ENCODE peak calls at places on chromosomes 5 and 9, in nine cellular contexts. G is MM.1S; C is CD8-positive, alpha-beta T cell; V is sigmoid colon; E is A673; B is CD8-positive, alpha-beta memory T cell; I is HepG2; M is neuronal stem cell; Q is left ventricle myocardium inferior. Y is an unnamed sample.

GRCh38 chr9:19918630-19919029 is 129.8 kb upstream of the SLC24A2 start:
- DNase-seq in G (no peak), C (no peak), V (no peak), E (no peak), B (no peak), I (no peak), M (no peak), Q (no peak), Y (no peak)

GRCh38 chr5:61673007-61673735 is 341.1 kb downstream of the ZSWIM6 start:
- DNase-seq in G (no peak), C (no peak), V (no peak), E (no peak), B (no peak), I (no peak), M (peak; percentile 51), Q (no peak), Y (no peak)

GRCh38 chr9:120480707-120481106 is 99.3 kb downstream of the CDK5RAP2 start:
- DNase-seq in G (no peak), C (no peak), V (no peak), E (no peak), B (no peak), I (no peak), M (no peak), Q (no peak), Y (no peak)

GRCh38 chr9:128406848-128407391 is 13.7 kb upstream of the CERCAM start:
- DNase-seq in G (no peak), C (no peak), V (no peak), E (no peak), B (no peak), I (peak; percentile 65), M (no peak), Q (no peak), Y (no peak)

GRCh38 chr5:60368100-60368499 is 331.9 kb downstream of the DEPDC1B start:
- DNase-seq in G (no peak), C (no peak), V (no peak), E (no peak), B (no peak), I (no peak), M (no peak), Q (no peak), Y (no peak)

GRCh38 chr5:68464424-68464823 is 248.9 kb downstream of the PIK3R1 start:
- DNase-seq in G (no peak), C (peak; percentile 31), V (no peak), E (peak; percentile 35), B (no peak), I (no peak), M (no peak), Q (no peak), Y (no peak)

GRCh38 chr5:13944564-13945195 is at the start of gene DNAH5:
- DNase-seq in G (no peak), C (no peak), V (no peak), E (no peak), B (no peak), I (no peak), M (no peak), Q (no peak), Y (no peak)

GRCh38 chr5:116135344-116135743 is 50.5 kb downstream of the COMMD10 start:
- DNase-seq in G (peak; percentile 84), C (no peak), V (no peak), E (no peak), B (no peak), I (no peak), M (no peak), Q (no peak), Y (no peak)

GRCh38 chr5:150289551-150290390 is at the start of gene CAMK2A:
- DNase-seq in G (no peak), C (no peak), V (no peak), E (no peak), B (no peak), I (no peak), M (peak; percentile 37), Q (no peak), Y (no peak)

GRCh38 chr9:138123086-138123485 is 245.5 kb downstream of the CACNA1B start:
- DNase-seq in G (no peak), C (no peak), V (no peak), E (no peak), B (no peak), I (no peak), M (no peak), Q (no peak), Y (no peak)
- H3K9me3 ChIP-seq in G (no peaks in the 10 kb centered on the region), C (no peaks in the 10 kb centered on the region), V (no peaks in the 10 kb centered on the region), E (no peaks in the 10 kb centered on the region), B (no peaks in the 10 kb centered on the region), I (no peaks in the 10 kb centered on the region), M (no peaks in the 10 kb centered on the region), Q (no peaks in the 10 kb centered on the region), Y (no peaks in the 10 kb centered on the region)

GRCh38 chr5:2393556-2393955 is 357.9 kb downstream of the IRX2 start:
- DNase-seq in G (no peak), C (no peak), V (no peak), E (no peak), B (no peak), I (no peak), M (no peak), Q (no peak), Y (no peak)

GRCh38 chr5:2388005-2388361 is 363.5 kb downstream of the IRX2 start:
- DNase-seq in G (no peak), C (no peak), V (no peak), E (no peak), B (no peak), I (no peak), M (no peak), Q (no peak), Y (no peak)

GRCh38 chr5:2387224-2388004 is 364.1 kb downstream of the IRX2 start:
- DNase-seq in G (no peak), C (no peak), V (no peak), E (no peak), B (no peak), I (no peak), M (no peak), Q (no peak), Y (no peak)

GRCh38 chr5:2391021-2391420 is 360.5 kb downstream of the IRX2 start:
- DNase-seq in G (no peak), C (no peak), V (no peak), E (no peak), B (no peak), I (no peak), M (no peak), Q (no peak), Y (no peak)

DNA sequence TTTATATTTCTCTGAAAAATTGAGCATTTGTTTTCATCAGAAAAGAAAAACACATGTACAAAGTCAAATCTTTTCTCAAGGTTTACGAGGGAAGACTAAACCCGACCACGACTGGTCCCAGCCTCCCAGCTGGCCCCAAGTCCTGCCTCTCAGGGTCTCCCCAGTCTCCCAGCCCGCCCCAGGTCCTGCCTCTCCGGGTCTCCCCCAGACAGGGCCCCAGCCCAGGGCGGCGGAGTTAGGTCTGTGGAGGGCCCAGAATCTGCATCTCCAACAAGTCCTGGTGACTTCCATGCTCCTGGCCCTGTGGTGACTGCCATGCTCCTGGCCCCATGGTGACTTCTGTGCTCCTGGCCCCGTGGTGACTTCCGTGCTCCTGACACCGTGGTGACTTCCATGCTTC is 359.9 kb downstream of the IRX2 start:
- DNase-seq in G (no peak), C (no peak), V (no peak), E (no peak), B (no peak), I (no peak), M (no peak), Q (no peak), Y (no peak)
- H3K9me3 ChIP-seq in G (no peaks in the 10 kb centered on the region), C (no peaks in the 10 kb centered on the region), V (no peaks in the 10 kb centered on the region), E (peaks cover 17% of the 10 kb centered on the region), B (no peaks in the 10 kb centered on the region), I (no peaks in the 10 kb centered on the region), M (no peaks in the 10 kb centered on the region), Q (no peaks in the 10 kb centered on the region), Y (no peaks in the 10 kb centered on the region)

GRCh38 chr9:40909821-40910220 is 218.7 kb downstream of the FOXD4L6 start:
- DNase-seq in G (no peak), C (no peak), V (no peak), E (no peak), B (no peak), I (no peak), M (no peak), Q (no peak), Y (no peak)

GRCh38 chr9:40913096-40913719 is 215.3 kb downstream of the FOXD4L6 start:
- DNase-seq in G (no peak), C (no peak), V (no peak), E (no peak), B (no peak), I (no peak), M (no peak), Q (no peak), Y (no peak)

GRCh38 chr9:40911647-40912046 is 216.8 kb downstream of the FOXD4L6 start:
- DNase-seq in G (no peak), C (no peak), V (no peak), E (no peak), B (no peak), I (no peak), M (no peak), Q (no peak), Y (no peak)

DNA sequence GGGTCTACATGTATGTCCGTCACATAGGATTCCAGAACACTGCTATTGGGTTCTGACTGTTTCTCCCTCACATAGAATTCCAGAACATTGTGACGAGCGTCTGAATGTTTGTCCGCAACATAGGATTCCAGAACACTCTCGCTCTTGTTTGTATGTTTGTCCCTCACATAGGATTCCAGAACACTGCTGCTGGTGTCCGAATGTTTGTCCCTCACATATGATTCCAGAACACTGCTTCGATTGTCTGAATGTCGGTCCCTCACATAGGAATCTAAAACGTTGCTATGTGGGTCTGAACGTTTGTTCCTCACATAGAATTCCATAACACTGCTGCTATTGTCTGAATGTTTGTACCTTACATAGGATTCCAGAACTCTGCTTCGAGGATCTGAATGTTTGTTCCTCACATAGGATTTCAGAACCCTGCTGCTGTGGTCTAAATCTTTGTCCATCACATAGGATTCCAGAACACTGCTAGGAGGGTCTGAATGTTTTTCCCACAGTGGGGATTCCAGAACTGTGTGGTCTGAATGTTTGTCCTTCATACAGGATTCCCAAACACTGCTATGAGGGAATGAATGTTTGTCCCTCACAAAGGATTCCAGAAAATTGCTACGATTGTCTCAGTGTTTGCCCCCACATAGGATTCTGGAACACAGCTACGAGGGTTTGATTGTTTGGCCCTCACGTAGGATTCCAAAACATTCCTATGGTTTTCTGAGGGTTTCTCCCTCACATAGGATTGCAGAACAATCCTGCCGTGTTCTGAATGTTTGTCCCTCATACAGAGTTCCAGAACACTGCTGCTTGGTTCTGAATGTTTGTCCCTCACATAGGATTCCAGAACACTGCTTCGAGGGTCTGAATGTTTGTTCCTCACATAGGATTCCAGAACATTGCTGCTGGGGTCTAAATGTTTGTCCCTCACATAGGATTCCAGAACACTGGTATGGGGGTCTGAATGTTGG is 220.5 kb downstream of the FOXD4L6 start:
- DNase-seq in G (no peak), C (no peak), V (no peak), E (no peak), B (no peak), I (no peak), M (no peak), Q (no peak), Y (no peak)
- H3K9me3 ChIP-seq in G (no peaks in the 10 kb centered on the region), C (peaks cover 56% of the 10 kb centered on the region), V (peaks cover 67% of the 10 kb centered on the region), E (peaks cover 10% of the 10 kb centered on the region), B (peaks cover 67% of the 10 kb centered on the region), I (peaks cover 38% of the 10 kb centered on the region), M (no peaks in the 10 kb centered on the region), Q (peaks cover 100% of the 10 kb centered on the region), Y (peaks cover 46% of the 10 kb centered on the region)

DNA sequence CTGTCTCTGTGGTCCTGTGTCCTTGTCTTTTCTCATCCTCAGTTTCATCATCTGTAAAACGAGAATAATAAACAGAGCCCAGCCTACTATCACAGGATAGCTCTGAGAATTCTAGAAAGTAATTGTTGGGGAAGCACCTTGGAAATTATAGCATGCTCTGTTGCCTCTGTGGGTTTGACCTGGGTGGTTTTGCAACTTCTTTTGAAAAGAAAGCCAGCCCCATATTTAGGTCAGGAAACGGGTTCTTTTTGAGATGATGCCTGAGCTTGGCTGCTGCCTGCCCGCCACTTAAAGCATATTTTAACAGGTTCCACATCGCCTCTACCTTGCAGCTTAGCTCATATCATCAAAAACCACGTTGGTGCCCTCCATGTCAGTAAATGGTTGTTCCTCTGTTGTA is 111.1 kb downstream of the TLR4 start:
- DNase-seq in G (no peak), C (no peak), V (no peak), E (no peak), B (no peak), I (no peak), M (no peak), Q (no peak), Y (no peak)
- H3K9me3 ChIP-seq in G (no peaks in the 10 kb centered on the region), C (no peaks in the 10 kb centered on the region), V (no peaks in the 10 kb centered on the region), E (no peaks in the 10 kb centered on the region), B (no peaks in the 10 kb centered on the region), I (peaks cover 40% of the 10 kb centered on the region), M (no peaks in the 10 kb centered on the region), Q (no peaks in the 10 kb centered on the region), Y (no peaks in the 10 kb centered on the region)

Y was measured in T-helper 17 cell.